ENCODE peak calls at places on chromosome 12, in five cellular contexts. V is astrocyte of the spinal cord, W is thoracic aorta, N is stomach, R is AG09309. J is an unnamed sample.

GRCh38 chr12:4833511-4833910 is 76.2 kb upstream of the KCNA1 start:
- DNase-seq in V (no peak), W (no peak), N (no peak), R (no peak), J (no peak)

GRCh38 chr12:120286768-120287490 is 4.8 kb downstream of the RNU4-2 start:
- DNase-seq in V (no peak), W (no peak), N (no peak), R (no peak), J (no peak)

GRCh38 chr12:115132906-115133305 is 448.9 kb upstream of the TBX3 start:
- DNase-seq in V (no peak), W (no peak), N (no peak), R (no peak), J (no peak)

GRCh38 chr12:110105961-110106540 is 18.1 kb upstream of the IFT81 start:
- DNase-seq in V (no peak), W (no peak), N (no peak), R (no peak), J (no peak)

GRCh38 chr12:30796508-30796780 is 41.7 kb upstream of the CAPRIN2 start:
- DNase-seq in V (peak; percentile 81), W (no peak), N (no peak), R (no peak), J (no peak)

GRCh38 chr12:76310110-76310509 is 38.1 kb downstream of the BBS10 start:
- DNase-seq in V (peak; percentile 55), W (no peak), N (no peak), R (no peak), J (peak; percentile 42)

GRCh38 chr12:11927311-11927935 is 143.3 kb upstream of the BCL2L14 start:
- DNase-seq in V (peak; percentile 33), W (no peak), N (no peak), R (no peak), J (no peak)

GRCh38 chr12:127296591-127296990 is 970.4 kb upstream of the TMEM132C start:
- DNase-seq in V (no peak), W (no peak), N (no peak), R (no peak), J (no peak)

GRCh38 chr12:2160043-2160442 is 107.3 kb downstream of the CACNA1C start:
- DNase-seq in V (no peak), W (no peak), N (no peak), R (no peak), J (no peak)

GRCh38 chr12:122006186-122006926 is 15.3 kb upstream of the BCL7A start:
- DNase-seq in V (no peak), W (no peak), N (no peak), R (no peak), J (no peak)

GRCh38 chr12:93140309-93140708 is 211.2 kb upstream of the EEA1 start:
- DNase-seq in V (no peak), W (no peak), N (no peak), R (no peak), J (no peak)

GRCh38 chr12:50132505-50133135 is 20.6 kb downstream of the COX14 start:
- DNase-seq in V (peak; percentile 25), W (no peak), N (no peak), R (no peak), J (peak; percentile 16)

GRCh38 chr12:25264862-25265261 is 14.1 kb upstream of the KRAS start:
- DNase-seq in V (no peak), W (no peak), N (no peak), R (no peak), J (no peak)

GRCh38 chr12:128811806-128812205 is 12.0 kb downstream of the SLC15A4 start:
- DNase-seq in V (no peak), W (no peak), N (no peak), R (no peak), J (no peak)

GRCh38 chr12:67651380-67651695 is 2.8 kb downstream of the DYRK2 start:
- DNase-seq in V (peak; percentile 61), W (no peak), N (no peak), R (no peak), J (peak; percentile 50)

GRCh38 chr12:38384816-38385491 is 68.4 kb downstream of the ALG10B start:
- DNase-seq in V (no peak), W (no peak), N (no peak), R (no peak), J (no peak)

GRCh38 chr12:50174971-50175715 is 8.0 kb upstream of the CERS5 start:
- DNase-seq in V (peak; percentile 86), W (no peak), N (no peak), R (peak; percentile 54), J (peak; percentile 64)

GRCh38 chr12:119669744-119670472 is 2.0 kb downstream of the PRKAB1 start:
- DNase-seq in V (no peak), W (no peak), N (peak; percentile 84), R (no peak), J (no peak)

GRCh38 chr12:30694971-30695326 is 720 bp downstream of the IPO8 start:
- DNase-seq in V (peak; percentile 53), W (no peak), N (peak; percentile 40), R (no peak), J (peak; percentile 35)

GRCh38 chr12:44544018-44544417 is 332.1 kb downstream of the NELL2 start:
- DNase-seq in V (no peak), W (no peak), N (no peak), R (no peak), J (no peak)

GRCh38 chr12:122322501-122322900 is 56.2 kb upstream of the VPS33A start:
- DNase-seq in V (peak; percentile 19), W (no peak), N (no peak), R (no peak), J (no peak)

GRCh38 chr12:58894040-58894439 is 26.3 kb downstream of the LRIG3 start:
- DNase-seq in V (no peak), W (no peak), N (no peak), R (no peak), J (no peak)

GRCh38 chr12:12158858-12159257 is 88.1 kb downstream of the BCL2L14 start:
- DNase-seq in V (no peak), W (no peak), N (no peak), R (no peak), J (no peak)

GRCh38 chr12:109927622-109928021 is 27.5 kb downstream of the TCHP start:
- DNase-seq in V (no peak), W (no peak), N (peak; percentile 27), R (no peak), J (peak; percentile 23)

GRCh38 chr12:53952335-53952694 is 2.4 kb upstream of the HOXC12 start:
- DNase-seq in V (no peak), W (no peak), N (no peak), R (no peak), J (no peak)

GRCh38 chr12:9340422-9341259 is 132.4 kb upstream of the PZP start:
- DNase-seq in V (peak; percentile 72), W (no peak), N (no peak), R (no peak), J (peak; percentile 63)

GRCh38 chr12:105319691-105320209 is 10.7 kb upstream of the C12orf75 start:
- DNase-seq in V (no peak), W (no peak), N (no peak), R (no peak), J (no peak)
- TF ChIP-seq CTCF in V (no peak), W (no peak), N (no peak), R (peak; percentile 1), J (peak; percentile 25)

GRCh38 chr12:101743724-101744472 is 4.6 kb upstream of the SYCP3 start:
- DNase-seq in V (no peak), W (no peak), N (no peak), R (no peak), J (no peak)

GRCh38 chr12:101743242-101743641 is 4.0 kb upstream of the SYCP3 start:
- DNase-seq in V (no peak), W (no peak), N (no peak), R (no peak), J (no peak)

GRCh38 chr12:101740566-101740965 is 1.3 kb upstream of the SYCP3 start:
- DNase-seq in V (no peak), W (no peak), N (no peak), R (no peak), J (no peak)

GRCh38 chr12:101738920-101739665 is at the start of gene SYCP3:
- DNase-seq in V (no peak), W (no peak), N (no peak), R (no peak), J (no peak)

GRCh38 chr12:101740980-101741379 is 1.7 kb upstream of the SYCP3 start:
- DNase-seq in V (no peak), W (no peak), N (no peak), R (no peak), J (no peak)
- TF ChIP-seq CTCF in V (no peak), W (no peak), N (no peak), R (no peak), J (no peak)

DNA sequence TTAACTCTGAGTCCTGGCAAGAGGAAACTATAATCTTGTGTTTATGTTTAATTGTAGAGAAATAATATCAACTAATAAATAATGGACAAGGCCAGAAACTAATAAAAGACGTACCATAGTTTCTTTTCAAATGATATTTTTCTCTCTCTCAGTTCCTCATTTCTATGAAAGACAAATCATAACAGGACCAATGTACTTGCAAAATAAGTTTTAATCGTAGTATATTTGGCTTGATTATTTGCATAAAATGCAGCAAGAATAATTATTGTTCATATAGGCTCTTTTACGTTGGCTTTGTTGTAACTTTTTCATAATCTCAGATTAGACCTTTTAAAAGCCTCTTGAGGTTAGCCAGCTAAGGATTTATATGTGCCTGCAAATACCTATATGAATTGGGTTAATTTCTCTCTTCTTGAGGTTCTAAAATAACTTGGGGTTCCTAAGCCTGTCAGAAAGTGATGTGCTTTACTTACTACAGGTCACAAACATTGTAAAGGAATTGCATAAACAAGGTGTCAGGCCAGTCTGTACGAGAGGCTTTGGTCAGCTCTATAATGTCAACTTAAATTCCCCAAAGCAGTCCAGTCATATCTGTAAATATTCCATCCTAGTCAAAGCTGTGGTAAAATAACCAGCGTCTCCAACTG is 152.8 kb upstream of the PTPRQ start:
- DNase-seq in V (no peak), W (no peak), N (no peak), R (no peak), J (no peak)
- TF ChIP-seq CTCF in V (no peak), W (no peak), N (no peak), R (no peak), J (no peak)

GRCh38 chr12:113796852-113797534 is 169.1 kb downstream of the RBM19 start:
- DNase-seq in V (no peak), W (no peak), N (no peak), R (no peak), J (no peak)
- TF ChIP-seq CTCF in V (no peak), W (no peak), N (no peak), R (no peak), J (no peak)

GRCh38 chr12:96658075-96658474 is 168.7 kb downstream of the CFAP54 start:
- DNase-seq in V (no peak), W (no peak), N (no peak), R (no peak), J (no peak)
- TF ChIP-seq CTCF in V (no peak), W (no peak), N (no peak), R (no peak), J (no peak)

J was measured in HFFc6.